ENCODE peak calls at places on chromosomes 2 and 18, in seven cellular contexts. N, K, Z, T, O, B and S are unnamed samples.

GRCh38 chr18:57789105-57789504 is 14.0 kb downstream of the ATP8B1 start:
- DNase-seq in N (no peak), K (no peak), Z (no peak), T (peak; percentile 70), O (no peak), B (no peak), S (no peak)

GRCh38 chr2:188265315-188265714 is 26.4 kb upstream of the GULP1 start:
- DNase-seq in N (no peak), K (no peak), Z (no peak), T (no peak), O (no peak), B (no peak), S (no peak)

GRCh38 chr2:240818293-240818542 is 1.8 kb downstream of the KIF1A start:
- DNase-seq in N (no peak), K (peak; percentile 50), Z (no peak), T (no peak), O (no peak), B (no peak), S (no peak)

GRCh38 chr2:141889788-141890187 is 241.0 kb downstream of the LRP1B start:
- DNase-seq in N (no peak), K (no peak), Z (no peak), T (no peak), O (no peak), B (no peak), S (no peak)

GRCh38 chr18:49258938-49259337 is 201.5 kb downstream of the DYM start:
- DNase-seq in N (no peak), K (no peak), Z (no peak), T (no peak), O (no peak), B (no peak), S (no peak)

GRCh38 chr2:193869564-193869963 is 1674.8 kb upstream of the TMEFF2 start:
- DNase-seq in N (no peak), K (no peak), Z (no peak), T (no peak), O (no peak), B (no peak), S (no peak)

GRCh38 chr18:26621161-26622026 is 73.0 kb upstream of the KCTD1 start:
- DNase-seq in N (peak; percentile 69), K (no peak), Z (peak; percentile 25), T (peak; percentile 53), O (no peak), B (peak; percentile 67), S (no peak)

GRCh38 chr2:172403881-172404470 is 23.4 kb upstream of the ITGA6 start:
- DNase-seq in N (no peak), K (no peak), Z (no peak), T (no peak), O (no peak), B (no peak), S (no peak)

GRCh38 chr2:9971105-9971818 is 19.8 kb downstream of the GRHL1 start:
- DNase-seq in N (no peak), K (no peak), Z (no peak), T (peak; percentile 74), O (no peak), B (no peak), S (no peak)

GRCh38 chr2:19739256-19739655 is 162.5 kb downstream of the TTC32 start:
- DNase-seq in N (peak; percentile 70), K (no peak), Z (no peak), T (peak; percentile 50), O (no peak), B (no peak), S (no peak)

GRCh38 chr2:41377837-41378236 is 670.0 kb upstream of the PKDCC start:
- DNase-seq in N (no peak), K (no peak), Z (no peak), T (no peak), O (no peak), B (no peak), S (no peak)

GRCh38 chr2:149601141-149601796 is 13.7 kb upstream of the MMADHC start:
- DNase-seq in N (no peak), K (no peak), Z (no peak), T (peak; percentile 44), O (no peak), B (no peak), S (no peak)

GRCh38 chr2:194822657-194823056 is 834.4 kb upstream of the SLC39A10 start:
- DNase-seq in N (no peak), K (no peak), Z (no peak), T (no peak), O (no peak), B (peak; percentile 55), S (no peak)

GRCh38 chr2:44679584-44679983 is 261.9 kb upstream of the SIX3 start:
- DNase-seq in N (no peak), K (no peak), Z (no peak), T (no peak), O (no peak), B (no peak), S (no peak)

GRCh38 chr2:71330155-71330554 is 1.4 kb upstream of the ZNF638 start:
- DNase-seq in N (no peak), K (no peak), Z (no peak), T (no peak), O (no peak), B (no peak), S (no peak)

GRCh38 chr2:71327916-71328315 is 3.7 kb upstream of the ZNF638 start:
- DNase-seq in N (no peak), K (no peak), Z (no peak), T (no peak), O (no peak), B (peak; percentile 35), S (no peak)

GRCh38 chr2:71332413-71332866 is 858 bp downstream of the ZNF638 start:
- DNase-seq in N (no peak), K (no peak), Z (no peak), T (no peak), O (no peak), B (no peak), S (no peak)

GRCh38 chr2:71331581-71332412 is at the start of gene ZNF638:
- DNase-seq in N (peak; percentile 86), K (peak; percentile 98), Z (peak; percentile 94), T (peak; percentile 99), O (peak; percentile 92), B (peak; percentile 96), S (peak; percentile 66)

GRCh38 chr2:71330585-71331330 is 824 bp upstream of the ZNF638 start:
- DNase-seq in N (no peak), K (no peak), Z (no peak), T (no peak), O (peak; percentile 12), B (peak; percentile 29), S (no peak)
- H3K4me3 ChIP-seq in N (peak overlapping the region; percentile 94), K (peak overlapping the region; percentile 94), Z (peak overlapping the region; percentile 71), T (peak overlapping the region; percentile 93), O (no peak overlapping the region), B (no peak overlapping the region), S (peak overlapping the region; percentile 38)

GRCh38 chr2:71339685-71340084 is 8.1 kb downstream of the ZNF638 start:
- DNase-seq in N (no peak), K (no peak), Z (no peak), T (no peak), O (no peak), B (no peak), S (no peak)

GRCh38 chr2:71333619-71334018 is 2.0 kb downstream of the ZNF638 start:
- DNase-seq in N (no peak), K (no peak), Z (no peak), T (peak; percentile 16), O (no peak), B (peak; percentile 30), S (no peak)

GRCh38 chr2:71337776-71338175 is 6.2 kb downstream of the ZNF638 start:
- DNase-seq in N (no peak), K (no peak), Z (no peak), T (no peak), O (no peak), B (no peak), S (no peak)

GRCh38 chr2:71336802-71337201 is 5.2 kb downstream of the ZNF638 start:
- DNase-seq in N (no peak), K (no peak), Z (no peak), T (peak; percentile 79), O (no peak), B (no peak), S (no peak)

GRCh38 chr2:71336384-71336783 is 4.8 kb downstream of the ZNF638 start:
- DNase-seq in N (no peak), K (no peak), Z (no peak), T (no peak), O (no peak), B (peak; percentile 34), S (no peak)
- H3K4me3 ChIP-seq in N (no peak overlapping the region), K (no peak overlapping the region), Z (no peak overlapping the region), T (peak overlapping the region; percentile 17), O (no peak overlapping the region), B (no peak overlapping the region), S (no peak overlapping the region)

DNA sequence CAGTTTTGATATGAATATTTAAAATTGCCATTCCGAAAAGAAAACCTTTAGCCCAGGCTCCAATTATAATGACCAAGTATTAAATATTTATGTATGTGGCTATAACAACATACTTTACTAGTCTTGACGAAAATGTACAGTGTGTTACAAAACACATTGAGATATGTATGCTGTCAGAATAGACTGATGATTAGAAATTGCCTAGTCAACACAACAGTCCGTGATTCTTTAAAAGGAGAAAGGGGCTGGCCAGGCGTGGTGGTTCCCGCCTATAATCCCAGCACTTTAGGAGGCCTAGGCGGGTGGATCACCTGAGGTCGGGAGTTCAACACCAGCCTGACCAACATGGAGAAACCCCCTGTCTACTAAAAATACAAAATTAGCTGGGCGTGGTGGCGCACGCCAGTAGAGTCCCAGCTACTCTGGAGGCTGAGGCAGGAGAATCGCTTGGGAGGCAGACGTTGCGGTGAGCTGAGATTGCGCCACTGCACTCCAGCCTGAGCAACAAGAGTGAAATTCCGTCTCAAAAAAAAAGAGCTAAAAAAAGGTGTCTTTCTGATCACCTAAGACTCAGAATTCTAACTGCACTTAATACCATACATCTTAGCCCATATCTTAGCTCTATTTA is 1.8 kb downstream of the CHAC2 start:
- DNase-seq in N (no peak), K (no peak), Z (no peak), T (no peak), O (no peak), B (no peak), S (no peak)
- H3K4me3 ChIP-seq in N (no peak overlapping the region), K (no peak overlapping the region), Z (no peak overlapping the region), T (no peak overlapping the region), O (no peak overlapping the region), B (no peak overlapping the region), S (no peak overlapping the region)

GRCh38 chr18:31683968-31684278 is 458 bp downstream of the B4GALT6 start:
- DNase-seq in N (no peak), K (no peak), Z (no peak), T (no peak), O (no peak), B (no peak), S (no peak)

GRCh38 chr18:31684279-31685096 is at the start of gene B4GALT6:
- DNase-seq in N (no peak), K (peak; percentile 82), Z (peak; percentile 11), T (peak; percentile 41), O (no peak), B (peak; percentile 85), S (no peak)

GRCh38 chr18:31680836-31681568 is 3.4 kb downstream of the B4GALT6 start:
- DNase-seq in N (no peak), K (no peak), Z (no peak), T (no peak), O (no peak), B (peak; percentile 38), S (no peak)

GRCh38 chr18:31685097-31686082 is 1.0 kb upstream of the B4GALT6 start:
- DNase-seq in N (no peak), K (peak; percentile 90), Z (peak; percentile 60), T (peak; percentile 85), O (peak; percentile 40), B (peak; percentile 85), S (peak; percentile 38)

DNA sequence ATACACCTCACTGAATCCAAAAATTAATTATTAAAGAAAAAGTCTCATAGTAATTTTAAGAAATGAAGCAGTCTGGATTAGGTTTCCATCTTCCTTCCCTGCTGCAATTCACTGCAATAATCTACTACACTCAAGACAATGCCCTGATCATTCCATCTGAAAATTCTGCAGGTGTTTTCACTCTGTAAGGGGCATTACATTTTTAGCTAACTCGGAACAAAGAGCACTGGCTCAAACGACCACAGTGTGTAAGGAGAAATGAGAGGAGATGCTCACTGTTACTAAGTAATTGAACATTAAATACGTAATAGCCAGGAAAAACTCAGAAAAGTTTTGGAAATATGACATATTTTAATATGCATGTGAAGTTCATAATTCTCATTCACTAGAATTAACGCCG is 1.3 kb downstream of the B4GALT6 start:
- DNase-seq in N (no peak), K (no peak), Z (no peak), T (no peak), O (no peak), B (no peak), S (no peak)
- H3K4me3 ChIP-seq in N (no peak overlapping the region), K (no peak overlapping the region), Z (no peak overlapping the region), T (no peak overlapping the region), O (no peak overlapping the region), B (no peak overlapping the region), S (no peak overlapping the region)